ENCODE peak calls at places on chromosomes 3 and 15, in six cellular contexts. One of them, this sample, is unnamed.

GRCh38 chr15:35038655-35039534 is 46.2 kb downstream of the NANOGP8 start:
- DNase-seq in naive thymus-derived CD4-positive, alpha-beta T cell: no peak
- DNase-seq in GM12865: no peak
- DNase-seq in activated naive CD4-positive, alpha-beta T cell treated with Interleukin-2 at 50 U/mL for 16 hours: no peak
- DNase-seq in left kidney: no peak
- DNase-seq in endodermal cell: no peak
- DNase-seq in this sample: peak

GRCh38 chr3:93924491-93924890 is 49.2 kb downstream of the PROS1 start:
- DNase-seq in activated naive CD4-positive, alpha-beta T cell treated with Interleukin-2 at 50 U/mL for 16 hours: no peak
- DNase-seq in GM12865: no peak
- DNase-seq in left kidney: no peak
- DNase-seq in endodermal cell: no peak
- DNase-seq in naive thymus-derived CD4-positive, alpha-beta T cell: no peak
- DNase-seq in this sample: no peak

GRCh38 chr15:60631620-60632019 is 152.7 kb upstream of the ICE2 start:
- DNase-seq in activated naive CD4-positive, alpha-beta T cell treated with Interleukin-2 at 50 U/mL for 16 hours: no peak
- DNase-seq in naive thymus-derived CD4-positive, alpha-beta T cell: no peak
- DNase-seq in left kidney: no peak
- DNase-seq in GM12865: no peak
- DNase-seq in endodermal cell: no peak
- DNase-seq in this sample: no peak

GRCh38 chr15:101121511-101122090 is 130.2 kb downstream of the CHSY1 start:
- DNase-seq in GM12865: peak
- DNase-seq in left kidney: peak
- DNase-seq in naive thymus-derived CD4-positive, alpha-beta T cell: peak
- DNase-seq in activated naive CD4-positive, alpha-beta T cell treated with Interleukin-2 at 50 U/mL for 16 hours: peak
- DNase-seq in endodermal cell: peak
- DNase-seq in this sample: peak

GRCh38 chr3:59695858-59696257 is 646.0 kb upstream of the CFAP20DC start:
- DNase-seq in activated naive CD4-positive, alpha-beta T cell treated with Interleukin-2 at 50 U/mL for 16 hours: no peak
- DNase-seq in left kidney: peak
- DNase-seq in naive thymus-derived CD4-positive, alpha-beta T cell: no peak
- DNase-seq in endodermal cell: no peak
- DNase-seq in GM12865: no peak
- DNase-seq in this sample: no peak

GRCh38 chr15:29734917-29735572 is 87.2 kb downstream of the TJP1 start:
- DNase-seq in activated naive CD4-positive, alpha-beta T cell treated with Interleukin-2 at 50 U/mL for 16 hours: no peak
- DNase-seq in endodermal cell: no peak
- DNase-seq in GM12865: peak
- DNase-seq in left kidney: no peak
- DNase-seq in naive thymus-derived CD4-positive, alpha-beta T cell: no peak
- DNase-seq in this sample: peak

GRCh38 chr15:38853608-38854007 is 289.0 kb upstream of the RASGRP1 start:
- DNase-seq in GM12865: peak
- DNase-seq in naive thymus-derived CD4-positive, alpha-beta T cell: peak
- DNase-seq in activated naive CD4-positive, alpha-beta T cell treated with Interleukin-2 at 50 U/mL for 16 hours: peak
- DNase-seq in left kidney: no peak
- DNase-seq in endodermal cell: peak
- DNase-seq in this sample: peak

GRCh38 chr15:70781236-70781635 is 17.9 kb upstream of the UACA start:
- DNase-seq in activated naive CD4-positive, alpha-beta T cell treated with Interleukin-2 at 50 U/mL for 16 hours: no peak
- DNase-seq in endodermal cell: peak
- DNase-seq in naive thymus-derived CD4-positive, alpha-beta T cell: no peak
- DNase-seq in GM12865: no peak
- DNase-seq in left kidney: no peak
- DNase-seq in this sample: peak

GRCh38 chr3:116777181-116777840 is 67.7 kb downstream of the TUSC7 start:
- DNase-seq in activated naive CD4-positive, alpha-beta T cell treated with Interleukin-2 at 50 U/mL for 16 hours: no peak
- DNase-seq in left kidney: no peak
- DNase-seq in GM12865: no peak
- DNase-seq in naive thymus-derived CD4-positive, alpha-beta T cell: no peak
- DNase-seq in endodermal cell: peak
- DNase-seq in this sample: peak

GRCh38 chr3:21500834-21501233 is 250.2 kb downstream of the ZNF385D start:
- DNase-seq in endodermal cell: no peak
- DNase-seq in GM12865: no peak
- DNase-seq in left kidney: no peak
- DNase-seq in activated naive CD4-positive, alpha-beta T cell treated with Interleukin-2 at 50 U/mL for 16 hours: no peak
- DNase-seq in naive thymus-derived CD4-positive, alpha-beta T cell: no peak
- DNase-seq in this sample: no peak

GRCh38 chr3:96966181-96966929 is 152.0 kb downstream of the EPHA6 start:
- DNase-seq in left kidney: no peak
- DNase-seq in endodermal cell: no peak
- DNase-seq in activated naive CD4-positive, alpha-beta T cell treated with Interleukin-2 at 50 U/mL for 16 hours: no peak
- DNase-seq in GM12865: no peak
- DNase-seq in naive thymus-derived CD4-positive, alpha-beta T cell: no peak
- DNase-seq in this sample: peak

GRCh38 chr15:70826634-70827033 is 27.3 kb downstream of the LARP6 start:
- DNase-seq in naive thymus-derived CD4-positive, alpha-beta T cell: no peak
- DNase-seq in GM12865: no peak
- DNase-seq in activated naive CD4-positive, alpha-beta T cell treated with Interleukin-2 at 50 U/mL for 16 hours: no peak
- DNase-seq in endodermal cell: no peak
- DNase-seq in left kidney: no peak
- DNase-seq in this sample: peak

GRCh38 chr15:100559330-100559729 is 30.6 kb upstream of the CERS3 start:
- DNase-seq in GM12865: no peak
- DNase-seq in endodermal cell: no peak
- DNase-seq in activated naive CD4-positive, alpha-beta T cell treated with Interleukin-2 at 50 U/mL for 16 hours: no peak
- DNase-seq in naive thymus-derived CD4-positive, alpha-beta T cell: no peak
- DNase-seq in left kidney: no peak
- DNase-seq in this sample: peak

This sample was measured in PC-3.